ENCODE peak calls at places on chromosomes 4 and X, in four cellular contexts. Z is nephron progenitor cell, T is left ventricle myocardium superior, U is kidney epithelial cell. K is an unnamed sample.

GRCh38 chr4:152161676-152162330 is 374.1 kb downstream of the FBXW7 start:
- DNase-seq in Z (no peak), T (no peak), U (no peak), K (no peak)

GRCh38 chrX:4240541-4241194 is 527.2 kb upstream of the PRKX start:
- DNase-seq in Z (no peak), T (no peak), U (no peak), K (no peak)

GRCh38 chr4:73127839-73128448 is 58.4 kb upstream of the COX18 start:
- DNase-seq in Z (no peak), T (no peak), U (no peak), K (no peak)

GRCh38 chrX:54920610-54921426 is at the start of gene TRO:
- DNase-seq in Z (peak), T (no peak), U (no peak), K (no peak)

GRCh38 chr4:185912779-185913178 is 100.8 kb upstream of the SORBS2 start:
- DNase-seq in Z (no peak), T (no peak), U (no peak), K (no peak)

GRCh38 chr4:145934434-145935047 is 4.1 kb downstream of the ZNF827 start:
- DNase-seq in Z (no peak), T (no peak), U (no peak), K (no peak)

GRCh38 chr4:41174444-41174843 is 39.9 kb downstream of the APBB2 start:
- DNase-seq in Z (no peak), T (no peak), U (no peak), K (no peak)

GRCh38 chr4:142696334-142697122 is 149.6 kb downstream of the INPP4B start:
- DNase-seq in Z (no peak), T (peak), U (no peak), K (no peak)

GRCh38 chrX:36198575-36198974 is 279.0 kb downstream of the CFAP47 start:
- DNase-seq in Z (no peak), T (no peak), U (no peak), K (no peak)

GRCh38 chr4:131337956-131338355 is 1811.1 kb upstream of the PCDH10 start:
- DNase-seq in Z (no peak), T (no peak), U (no peak), K (no peak)

GRCh38 chrX:115013705-115014104 is 3.7 kb downstream of the IL13RA2 start:
- DNase-seq in Z (no peak), T (no peak), U (no peak), K (no peak)

GRCh38 chr4:129362685-129363274 is 266.8 kb downstream of the C4orf33 start:
- DNase-seq in Z (peak), T (peak), U (no peak), K (peak)

GRCh38 chr4:30943356-30943755 is 223.2 kb downstream of the PCDH7 start:
- DNase-seq in Z (no peak), T (no peak), U (no peak), K (no peak)

GRCh38 chr4:101005659-101006058 is 341.7 kb downstream of the PPP3CA start:
- DNase-seq in Z (no peak), T (no peak), U (no peak), K (no peak)

GRCh38 chr4:7167706-7168105 is 24.6 kb upstream of the SORCS2 start:
- DNase-seq in Z (no peak), T (no peak), U (no peak), K (no peak)

GRCh38 chr4:73573794-73574528 is 46.3 kb downstream of the RASSF6 start:
- DNase-seq in Z (peak), T (no peak), U (peak), K (peak)

GRCh38 chr4:98027827-98028226 is 115.4 kb downstream of the STPG2 start:
- DNase-seq in Z (no peak), T (no peak), U (peak), K (no peak)

GRCh38 chrX:69501433-69501832 is 2.7 kb upstream of the NALF2 start:
- DNase-seq in Z (peak), T (peak), U (no peak), K (peak)

GRCh38 chrX:119503484-119503861 is 35.2 kb downstream of the SLC25A5 start:
- DNase-seq in Z (no peak), T (no peak), U (peak), K (no peak)

GRCh38 chrX:73214366-73215094 is at the start of gene NAP1L2:
- DNase-seq in Z (peak), T (peak), U (no peak), K (peak)

GRCh38 chr4:154616731-154617130 is 4.3 kb upstream of the FGG start:
- DNase-seq in Z (no peak), T (no peak), U (no peak), K (no peak)

GRCh38 chr4:53315300-53315699 is 50.6 kb downstream of the SCFD2 start:
- DNase-seq in Z (no peak), T (no peak), U (no peak), K (no peak)

GRCh38 chr4:3861720-3862639 is 95.8 kb downstream of the ADRA2C start:
- DNase-seq in Z (no peak), T (no peak), U (no peak), K (no peak)

GRCh38 chr4:85577307-85577706 is 102.4 kb downstream of the ARHGAP24 start:
- DNase-seq in Z (no peak), T (no peak), U (no peak), K (no peak)

GRCh38 chr4:109729155-109729562 is 711 bp downstream of the PLA2G12A start:
- DNase-seq in Z (no peak), T (no peak), U (no peak), K (no peak)

GRCh38 chrX:134396174-134396573 is 63.8 kb upstream of the HPRT1 start:
- DNase-seq in Z (no peak), T (no peak), U (no peak), K (no peak)

GRCh38 chrX:110667706-110668105 is 127.9 kb downstream of the CHRDL1 start:
- DNase-seq in Z (peak), T (no peak), U (no peak), K (no peak)

GRCh38 chr4:162201673-162202072 is 37.9 kb upstream of the FSTL5 start:
- DNase-seq in Z (no peak), T (no peak), U (no peak), K (no peak)

GRCh38 chr4:55615008-55615407 is 21.1 kb downstream of the NMU start:
- DNase-seq in Z (no peak), T (no peak), U (no peak), K (no peak)

GRCh38 chrX:104670051-104670450 is 104.1 kb downstream of the IL1RAPL2 start:
- DNase-seq in Z (no peak), T (no peak), U (no peak), K (no peak)

GRCh38 chr4:8736083-8736825 is 135.4 kb downstream of the HMX1 start:
- DNase-seq in Z (no peak), T (no peak), U (no peak), K (no peak)

GRCh38 chr4:82713856-82714255 is 84.7 kb downstream of the SCD5 start:
- DNase-seq in Z (no peak), T (no peak), U (no peak), K (no peak)

GRCh38 chr4:152448038-152448437 is 87.9 kb downstream of the FBXW7 start:
- DNase-seq in Z (no peak), T (no peak), U (no peak), K (no peak)